ENCODE peak calls at places on chromosomes 6 and 20, in seven cellular contexts. F, G, M, X, E, Z and V are unnamed samples.

GRCh38 chr6:16031278-16031981 is 97.5 kb upstream of the MYLIP start:
- DNase-seq in F (no peak), G (no peak), M (no peak), X (no peak), E (no peak), Z (no peak), V (no peak)

GRCh38 chr6:22024004-22024403 is 272.8 kb downstream of the PRL start:
- DNase-seq in F (no peak), G (no peak), M (no peak), X (no peak), E (no peak), Z (no peak), V (no peak)

GRCh38 chr6:111800468-111800760 is 72.8 kb downstream of the FYN start:
- DNase-seq in F (no peak), G (no peak), M (no peak), X (no peak), E (no peak), Z (no peak), V (no peak)

GRCh38 chr6:91646649-91647048 is 1059.8 kb upstream of the MAP3K7 start:
- DNase-seq in F (no peak), G (no peak), M (no peak), X (no peak), E (no peak), Z (no peak), V (no peak)

GRCh38 chr6:129281173-129281796 is 398.3 kb downstream of the LAMA2 start:
- DNase-seq in F (no peak), G (no peak), M (no peak), X (no peak), E (no peak), Z (no peak), V (no peak)

GRCh38 chr20:13289031-13289430 is 68.0 kb downstream of the ISM1 start:
- DNase-seq in F (no peak), G (no peak), M (no peak), X (no peak), E (no peak), Z (no peak), V (no peak)

GRCh38 chr6:50720623-50721022 is 7.3 kb downstream of the TFAP2D start:
- DNase-seq in F (peak; percentile 4), G (no peak), M (no peak), X (no peak), E (no peak), Z (peak; percentile 1), V (no peak)

GRCh38 chr6:146433881-146434741 is 109.5 kb upstream of the RAB32 start:
- DNase-seq in F (peak; percentile 6), G (peak; percentile 27), M (no peak), X (no peak), E (no peak), Z (no peak), V (peak; percentile 31)

GRCh38 chr6:132527791-132528190 is 10.3 kb upstream of the TAAR9 start:
- DNase-seq in F (peak; percentile 11), G (no peak), M (no peak), X (no peak), E (no peak), Z (no peak), V (peak; percentile 43)

GRCh38 chr6:26455357-26455970 is 2.3 kb upstream of the BTN2A1 start:
- DNase-seq in F (peak; percentile 23), G (no peak), M (no peak), X (no peak), E (no peak), Z (no peak), V (peak; percentile 32)

GRCh38 chr6:26459023-26459810 is 1.5 kb downstream of the BTN2A1 start:
- DNase-seq in F (no peak), G (no peak), M (no peak), X (no peak), E (no peak), Z (no peak), V (no peak)

GRCh38 chr6:26457407-26457795 is 354 bp upstream of the BTN2A1 start:
- DNase-seq in F (no peak), G (peak; percentile 39), M (no peak), X (no peak), E (no peak), Z (no peak), V (no peak)

GRCh38 chr6:26454641-26455040 is 3.1 kb upstream of the BTN2A1 start:
- DNase-seq in F (peak; percentile 42), G (no peak), M (no peak), X (no peak), E (no peak), Z (no peak), V (peak; percentile 64)

DNA sequence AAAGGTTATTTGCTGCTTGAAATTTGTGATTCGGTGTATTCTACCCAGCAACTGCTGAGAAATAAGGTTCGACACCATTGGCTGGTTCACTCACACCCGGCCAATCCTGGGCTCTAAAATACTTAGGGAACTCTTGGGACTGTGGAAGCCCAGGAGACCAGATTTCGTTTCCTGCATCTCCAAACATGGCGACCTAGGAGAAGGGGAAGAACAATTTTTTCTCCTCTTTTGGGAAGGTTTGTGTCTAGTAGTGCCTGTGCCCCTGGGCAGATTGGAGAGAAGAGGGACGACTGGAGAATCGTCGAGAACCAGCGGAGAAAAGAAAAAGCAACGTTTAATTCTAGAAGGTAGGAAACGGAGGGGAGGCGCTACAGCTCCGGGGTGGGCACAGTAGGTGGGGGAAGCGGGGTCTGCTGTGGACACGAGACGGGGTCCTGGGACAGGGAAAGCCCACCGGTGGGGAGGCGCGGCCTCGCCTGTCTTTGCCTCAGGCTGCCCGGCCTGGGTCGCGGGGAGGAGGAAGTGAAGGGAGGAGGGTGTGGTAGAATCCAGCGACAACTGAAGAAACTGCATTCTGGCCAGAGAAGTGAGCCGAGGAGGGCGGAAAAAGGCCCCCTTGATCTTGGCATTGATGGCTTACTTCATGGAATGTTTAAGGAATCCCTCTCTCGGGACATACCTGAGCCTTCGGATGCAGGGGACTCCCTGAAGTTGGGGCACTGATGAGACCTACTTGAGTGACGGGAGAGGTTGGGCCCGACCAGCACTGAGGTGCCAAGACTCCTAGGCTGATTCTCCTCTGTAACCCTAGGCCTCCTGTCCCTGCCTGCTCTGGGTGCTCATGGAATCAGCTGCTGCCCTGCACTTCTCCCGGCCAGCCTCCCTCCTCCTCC is at the start of gene BTN2A1:
- DNase-seq in F (peak; percentile 93), G (peak; percentile 72), M (no peak), X (peak; percentile 81), E (peak; percentile 86), Z (peak; percentile 95), V (peak; percentile 95)
- TF ChIP-seq CTCF in F (peak; percentile 7), G (no peak), M (no peak), X (no peak), E (no peak), Z (peak; percentile 8), V (peak; percentile 3)

DNA sequence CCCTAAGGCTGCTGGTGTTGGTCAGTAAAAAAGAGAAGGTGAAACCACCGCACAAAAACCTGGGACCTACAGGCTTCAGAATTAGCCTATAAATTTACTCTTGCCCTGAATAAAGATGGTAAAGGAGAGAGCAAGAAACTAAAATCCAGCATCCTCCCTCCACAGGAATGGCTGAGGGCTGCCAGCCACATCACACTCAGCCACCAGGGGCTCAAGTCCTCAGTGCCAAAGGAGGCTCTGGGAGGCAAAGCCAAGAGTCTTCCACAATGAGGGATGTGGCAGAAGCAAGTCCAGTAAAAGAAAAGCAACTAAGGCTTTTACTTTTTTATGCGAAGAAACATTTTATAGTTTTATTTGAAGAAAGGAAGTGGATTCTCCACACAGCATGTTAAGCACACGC is 219.5 kb upstream of the SSTR4 start:
- DNase-seq in F (no peak), G (no peak), M (no peak), X (no peak), E (no peak), Z (no peak), V (no peak)
- TF ChIP-seq CTCF in F (no peak), G (no peak), M (peak; percentile 59), X (no peak), E (no peak), Z (peak; percentile 56), V (no peak)

GRCh38 chr6:32194825-32195651 is 2.6 kb upstream of the GPSM3 start:
- DNase-seq in F (peak; percentile 61), G (peak; percentile 48), M (no peak), X (peak; percentile 51), E (peak; percentile 62), Z (peak; percentile 55), V (peak; percentile 45)
- TF ChIP-seq CTCF in F (peak; percentile 72), G (no peak), M (peak; percentile 59), X (peak; percentile 19), E (peak; percentile 49), Z (peak; percentile 76), V (peak; percentile 53)

GRCh38 chr6:54624216-54624615 is 222.4 kb upstream of the FAM83B start:
- DNase-seq in F (no peak), G (no peak), M (no peak), X (no peak), E (no peak), Z (no peak), V (no peak)

GRCh38 chr6:54618597-54618996 is 228.0 kb upstream of the FAM83B start:
- DNase-seq in F (no peak), G (no peak), M (no peak), X (no peak), E (no peak), Z (no peak), V (no peak)

GRCh38 chr6:54624779-54625178 is 221.8 kb upstream of the FAM83B start:
- DNase-seq in F (peak; percentile 69), G (no peak), M (no peak), X (no peak), E (no peak), Z (no peak), V (no peak)

GRCh38 chr6:54619102-54619501 is 227.5 kb upstream of the FAM83B start:
- DNase-seq in F (no peak), G (no peak), M (no peak), X (no peak), E (no peak), Z (no peak), V (no peak)

DNA sequence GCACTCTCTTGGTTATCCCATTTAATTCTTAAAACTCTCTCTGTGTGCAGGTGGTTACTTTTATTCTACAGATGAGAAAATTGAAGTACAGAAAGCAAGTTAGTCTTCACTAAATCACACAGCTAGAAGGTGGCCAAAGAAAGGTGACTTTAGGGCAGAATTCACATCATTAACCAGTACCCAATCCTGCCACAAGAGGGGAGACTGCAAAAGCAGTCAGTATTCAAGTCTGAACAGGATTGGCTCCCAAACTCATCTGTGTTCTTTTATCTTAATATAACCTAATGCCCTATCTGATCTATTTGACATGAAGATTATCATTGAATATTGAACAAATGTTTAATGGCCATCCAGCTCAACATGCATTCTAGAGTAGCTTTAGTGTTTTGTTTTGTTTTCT is 225.3 kb upstream of the FAM83B start:
- DNase-seq in F (peak; percentile 24), G (no peak), M (no peak), X (no peak), E (peak; percentile 13), Z (no peak), V (no peak)
- TF ChIP-seq CTCF in F (peak; percentile 66), G (peak; percentile 20), M (peak; percentile 64), X (no peak), E (peak; percentile 20), Z (peak; percentile 61), V (peak; percentile 5)

DNA sequence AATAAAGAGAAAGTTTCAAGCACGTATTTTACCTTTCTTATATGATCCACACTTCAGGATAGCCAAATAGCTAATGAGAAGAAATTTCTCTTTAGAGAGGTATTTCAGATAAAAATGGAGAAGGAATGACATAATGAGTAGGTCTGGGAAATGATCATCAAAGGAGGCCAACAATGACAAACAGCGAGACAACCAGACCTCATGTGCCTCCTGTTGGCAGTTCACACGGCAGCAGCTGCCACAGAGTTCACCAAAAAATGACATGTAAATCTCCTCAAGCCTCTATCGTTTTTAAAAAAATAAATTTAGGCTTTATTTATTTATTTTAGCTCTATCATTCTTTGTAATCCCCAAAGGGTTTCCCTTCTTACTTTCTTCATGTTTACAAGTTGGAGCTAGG is 47.7 kb downstream of the SLC2A12 start:
- DNase-seq in F (no peak), G (no peak), M (no peak), X (no peak), E (no peak), Z (no peak), V (no peak)
- TF ChIP-seq CTCF in F (no peak), G (no peak), M (no peak), X (no peak), E (no peak), Z (peak; percentile 23), V (no peak)